ENCODE peak calls at places on chromosome 1, in nine cellular contexts. L is astrocyte, X is tibial nerve, E is ELR, F is heart left ventricle, I is mammary epithelial cell, D is NCI-H510A treated with DMSO at 0.1 percent for 48 hours, P is kidney glomerular epithelial cell, C is RWPE1. M is an unnamed sample.

GRCh38 chr1:208565761-208566440 is 321.7 kb upstream of the PLXNA2 start:
- DNase-seq in F (no peak), E (no peak), L (peak; percentile 4), I (no peak), X (no peak), C (no peak), D (no peak), P (peak; percentile 41), M (no peak)

GRCh38 chr1:17108360-17108759 is 10.9 kb downstream of the PADI2 start:
- DNase-seq in P (no peak), L (no peak), F (no peak), E (no peak), C (no peak), X (no peak), I (peak; percentile 9), D (no peak), M (no peak)

GRCh38 chr1:158203693-158204457 is 23.2 kb downstream of the CD1D start:
- DNase-seq in X (no peak), P (peak; percentile 59), D (peak; percentile 79), F (no peak), E (peak; percentile 76), L (peak; percentile 36), C (peak; percentile 41), I (peak; percentile 48), M (peak; percentile 57)

GRCh38 chr1:30977105-30977504 is 68.5 kb upstream of the SDC3 start:
- DNase-seq in X (no peak), C (no peak), I (peak; percentile 21), P (no peak), F (no peak), L (peak; percentile 46), D (no peak), E (peak; percentile 81), M (no peak)

GRCh38 chr1:39103321-39104157 is 77.4 kb downstream of the NDUFS5 start:
- DNase-seq in D (no peak), X (no peak), I (peak; percentile 95), C (peak; percentile 82), L (peak; percentile 62), E (peak; percentile 86), F (no peak), P (no peak), M (no peak)

GRCh38 chr1:34858901-34859441 is 578 bp downstream of the SMIM12 start:
- DNase-seq in P (peak; percentile 10), E (peak; percentile 58), C (peak; percentile 52), F (no peak), D (peak; percentile 89), L (peak; percentile 16), X (no peak), I (no peak), M (no peak)

GRCh38 chr1:59298178-59298583 is 1.3 kb downstream of the FGGY start:
- DNase-seq in D (no peak), X (peak; percentile 50), L (no peak), C (no peak), F (no peak), I (no peak), E (no peak), P (no peak), M (no peak)

GRCh38 chr1:59368007-59368670 is 71.2 kb downstream of the FGGY start:
- DNase-seq in X (no peak), E (no peak), L (no peak), D (no peak), I (no peak), P (no peak), C (no peak), F (no peak), M (no peak)

GRCh38 chr1:8660455-8660854 is 157.0 kb downstream of the RERE start:
- DNase-seq in C (peak; percentile 36), D (peak; percentile 80), F (peak; percentile 71), E (peak; percentile 93), X (peak; percentile 20), P (peak; percentile 41), I (peak; percentile 77), L (peak; percentile 91), M (peak; percentile 16)

GRCh38 chr1:109821221-109821669 is 57.5 kb upstream of the EPS8L3 start:
- DNase-seq in L (peak; percentile 95), C (peak; percentile 82), F (no peak), I (peak; percentile 88), E (peak; percentile 94), X (peak; percentile 42), P (peak; percentile 68), D (no peak), M (no peak)

GRCh38 chr1:67650061-67650460 is 34.9 kb upstream of the GADD45A start:
- DNase-seq in F (no peak), C (no peak), D (no peak), X (no peak), P (no peak), E (no peak), L (no peak), I (no peak), M (no peak)

GRCh38 chr1:19799877-19800804 is at the start of gene TMCO4:
- DNase-seq in L (peak; percentile 87), F (peak; percentile 79), D (peak; percentile 95), X (peak; percentile 23), C (peak; percentile 57), P (peak; percentile 45), I (peak; percentile 50), E (peak; percentile 87), M (peak; percentile 52)

GRCh38 chr1:180988221-180988826 is 34.3 kb downstream of the STX6 start:
- DNase-seq in F (no peak), X (no peak), I (no peak), E (no peak), C (no peak), D (peak; percentile 11), L (peak; percentile 13), P (peak; percentile 40), M (peak; percentile 48)

GRCh38 chr1:108121361-108122143 is 78.6 kb downstream of the SLC25A24 start:
- DNase-seq in E (peak; percentile 10), D (no peak), C (no peak), F (peak; percentile 66), X (no peak), P (no peak), I (no peak), L (peak; percentile 18), M (peak; percentile 17)

GRCh38 chr1:220874201-220874655 is 5.0 kb upstream of the HLX start:
- DNase-seq in X (no peak), P (peak; percentile 25), C (peak; percentile 55), L (no peak), F (no peak), I (no peak), D (peak; percentile 37), E (peak; percentile 68), M (peak; percentile 68)

GRCh38 chr1:159040893-159041724 is 31.4 kb downstream of the IFI16 start:
- DNase-seq in P (no peak), F (no peak), I (no peak), C (no peak), X (no peak), D (no peak), E (no peak), L (no peak), M (no peak)

GRCh38 chr1:160403244-160403643 is 2.9 kb downstream of the VANGL2 start:
- DNase-seq in D (no peak), X (no peak), C (no peak), F (no peak), E (no peak), L (no peak), I (no peak), P (no peak), M (no peak)

GRCh38 chr1:36516372-36517018 is 33.8 kb upstream of the CSF3R start:
- DNase-seq in D (peak; percentile 96), C (peak; percentile 76), L (peak; percentile 21), F (peak; percentile 71), E (peak; percentile 69), P (peak; percentile 39), I (peak; percentile 36), X (no peak), M (peak; percentile 67)

GRCh38 chr1:6811587-6811986 is 26.3 kb downstream of the CAMTA1 start:
- DNase-seq in D (no peak), L (no peak), P (no peak), F (no peak), C (no peak), X (no peak), E (no peak), I (no peak), M (no peak)

GRCh38 chr1:42321731-42322130 is 13.3 kb downstream of the FOXJ3 start:
- DNase-seq in E (no peak), D (no peak), C (no peak), P (no peak), X (no peak), L (no peak), I (no peak), F (no peak), M (no peak)

GRCh38 chr1:26853600-26853999 is 9.3 kb upstream of the SFN start:
- DNase-seq in F (no peak), L (no peak), D (no peak), X (no peak), E (no peak), I (peak; percentile 48), P (no peak), C (no peak), M (no peak)

GRCh38 chr1:217275617-217276398 is 355.1 kb downstream of the GPATCH2 start:
- DNase-seq in P (peak; percentile 10), I (peak; percentile 77), L (peak; percentile 71), D (no peak), F (no peak), C (peak; percentile 15), E (peak; percentile 92), X (no peak), M (no peak)

GRCh38 chr1:174841747-174842146 is 158.0 kb upstream of the CACYBP start:
- DNase-seq in F (no peak), X (no peak), L (no peak), C (no peak), I (no peak), E (no peak), P (no peak), D (no peak), M (no peak)

GRCh38 chr1:10338047-10338446 is 60.8 kb upstream of the PGD start:
- DNase-seq in I (no peak), L (peak; percentile 22), D (peak; percentile 78), E (peak; percentile 48), C (peak; percentile 40), F (no peak), X (peak; percentile 17), P (peak; percentile 19), M (peak; percentile 22)

GRCh38 chr1:68232354-68233148 is at the start of gene WLS:
- DNase-seq in I (peak; percentile 70), E (peak; percentile 89), L (peak; percentile 74), X (peak; percentile 72), F (peak; percentile 90), C (peak; percentile 67), D (peak; percentile 74), P (peak; percentile 63), M (peak; percentile 85)

GRCh38 chr1:87714278-87714677 is 385.6 kb downstream of the LMO4 start:
- DNase-seq in F (no peak), D (no peak), P (no peak), E (no peak), L (no peak), X (no peak), C (no peak), I (no peak), M (no peak)

GRCh38 chr1:34671887-34672286 is 83.0 kb upstream of the GJB5 start:
- DNase-seq in E (no peak), L (no peak), X (no peak), D (no peak), I (no peak), C (no peak), P (no peak), F (no peak), M (no peak)

GRCh38 chr1:38615680-38616079 is 243.9 kb downstream of the RRAGC start:
- DNase-seq in C (no peak), E (no peak), L (no peak), D (no peak), P (no peak), F (no peak), X (no peak), I (no peak), M (no peak)

GRCh38 chr1:60223370-60223652 is 149.7 kb upstream of the C1orf87 start:
- DNase-seq in C (no peak), L (no peak), P (no peak), I (no peak), E (no peak), F (no peak), X (no peak), D (no peak), M (no peak)

GRCh38 chr1:184504012-184504694 is 117.3 kb downstream of the C1orf21 start:
- DNase-seq in I (no peak), P (no peak), F (no peak), D (peak; percentile 11), E (no peak), L (no peak), C (no peak), X (no peak), M (no peak)

GRCh38 chr1:47934243-47934805 is 62.9 kb downstream of the TRABD2B start:
- DNase-seq in F (peak; percentile 72), D (no peak), C (no peak), L (no peak), X (peak; percentile 76), I (no peak), P (peak; percentile 97), E (no peak), M (no peak)

M was measured in HAP-1.